ENCODE peak calls at places on chromosome 15, in four cellular contexts. One of them, this sample, is unnamed.

GRCh38 chr15:67829647-67830504 is 4.6 kb downstream of the SKOR1 start:
- DNase-seq in H9: no peak
- DNase-seq in IMR-90: no peak
- DNase-seq in H1: no peak
- DNase-seq in this sample: no peak

GRCh38 chr15:57703387-57703786 is 3.1 kb upstream of the POLR2M start:
- DNase-seq in H9: no peak
- DNase-seq in IMR-90: no peak
- DNase-seq in H1: no peak
- DNase-seq in this sample: no peak

GRCh38 chr15:101090460-101090853 is 161.4 kb downstream of the CHSY1 start:
- DNase-seq in H9: no peak
- DNase-seq in IMR-90: no peak
- DNase-seq in H1: no peak
- DNase-seq in this sample: no peak

GRCh38 chr15:69559440-69560215 is 107.0 kb downstream of the RPLP1 start:
- DNase-seq in H9: no peak
- DNase-seq in IMR-90: no peak
- DNase-seq in H1: no peak
- DNase-seq in this sample: no peak

GRCh38 chr15:45114076-45114750 is at the start of the genes DUOX2 and DUOXA2:
- DNase-seq in H9: no peak
- DNase-seq in IMR-90: no peak
- DNase-seq in H1: no peak
- DNase-seq in this sample: no peak

GRCh38 chr15:46409879-46410278 is 775.0 kb downstream of the SQOR start:
- DNase-seq in H9: no peak
- DNase-seq in IMR-90: no peak
- DNase-seq in H1: no peak
- DNase-seq in this sample: no peak

GRCh38 chr15:89321521-89322410 is 12.9 kb downstream of the POLG start:
- DNase-seq in H9: no peak
- DNase-seq in IMR-90: no peak
- DNase-seq in H1: no peak
- DNase-seq in this sample: no peak

GRCh38 chr15:70047386-70048195 is 50.1 kb downstream of the TLE3 start:
- DNase-seq in H9: no peak
- DNase-seq in IMR-90: peak
- DNase-seq in H1: no peak
- DNase-seq in this sample: no peak

GRCh38 chr15:29045717-29046116 is 159.9 kb downstream of the APBA2 start:
- DNase-seq in H9: no peak
- DNase-seq in IMR-90: peak
- DNase-seq in H1: no peak
- DNase-seq in this sample: no peak

GRCh38 chr15:100671858-100672543 is 69.6 kb downstream of the ASB7 start:
- DNase-seq in H9: peak
- DNase-seq in IMR-90: peak
- DNase-seq in H1: no peak
- DNase-seq in this sample: peak

GRCh38 chr15:95875141-95875643 is 455.3 kb upstream of the NR2F2 start:
- DNase-seq in H9: no peak
- DNase-seq in IMR-90: no peak
- DNase-seq in H1: no peak
- DNase-seq in this sample: no peak

GRCh38 chr15:49521802-49522201 is 98.8 kb downstream of the FGF7 start:
- DNase-seq in H9: no peak
- DNase-seq in IMR-90: peak
- DNase-seq in H1: no peak
- DNase-seq in this sample: peak

GRCh38 chr15:63506537-63507035 is 2.2 kb downstream of the USP3 start:
- DNase-seq in H9: no peak
- DNase-seq in IMR-90: no peak
- DNase-seq in H1: no peak
- DNase-seq in this sample: no peak

GRCh38 chr15:63986751-63987341 is 59.4 kb downstream of the DAPK2 start:
- DNase-seq in H9: no peak
- DNase-seq in IMR-90: no peak
- DNase-seq in H1: no peak
- DNase-seq in this sample: no peak

GRCh38 chr15:51888593-51889195 is 59.2 kb downstream of the TMOD3 start:
- DNase-seq in H9: no peak
- DNase-seq in IMR-90: peak
- DNase-seq in H1: no peak
- DNase-seq in this sample: no peak

GRCh38 chr15:70853855-70854668 is at the start of gene LARP6:
- DNase-seq in H9: peak
- DNase-seq in IMR-90: peak
- DNase-seq in H1: no peak
- DNase-seq in this sample: peak

GRCh38 chr15:98812711-98813441 is 164.5 kb downstream of the IGF1R start:
- DNase-seq in H9: no peak
- DNase-seq in IMR-90: no peak
- DNase-seq in H1: no peak
- DNase-seq in this sample: peak

GRCh38 chr15:78368671-78369070 is 28.5 kb downstream of the CRABP1 start:
- DNase-seq in H9: no peak
- DNase-seq in IMR-90: no peak
- DNase-seq in H1: no peak
- DNase-seq in this sample: no peak

GRCh38 chr15:44710236-44711088 is 661 bp downstream of the PATL2 start:
- DNase-seq in H9: no peak
- DNase-seq in IMR-90: peak
- DNase-seq in H1: no peak
- DNase-seq in this sample: peak

GRCh38 chr15:32677238-32677750 is 35.8 kb downstream of the SCG5 start:
- DNase-seq in H9: no peak
- DNase-seq in IMR-90: no peak
- DNase-seq in H1: no peak
- DNase-seq in this sample: no peak

GRCh38 chr15:31740203-31740602 is 290.1 kb upstream of the CHRNA7 start:
- DNase-seq in H9: peak
- DNase-seq in IMR-90: no peak
- DNase-seq in H1: peak
- DNase-seq in this sample: peak

GRCh38 chr15:31379042-31379441 is 52.4 kb downstream of the KLF13 start:
- DNase-seq in H9: no peak
- DNase-seq in IMR-90: no peak
- DNase-seq in H1: no peak
- DNase-seq in this sample: no peak

GRCh38 chr15:70525551-70525950 is 237.8 kb downstream of the UACA start:
- DNase-seq in H9: no peak
- DNase-seq in IMR-90: no peak
- DNase-seq in H1: no peak
- DNase-seq in this sample: no peak

GRCh38 chr15:82624008-82624407 is 23.2 kb downstream of the CPEB1 start:
- DNase-seq in H9: no peak
- DNase-seq in IMR-90: no peak
- DNase-seq in H1: no peak
- DNase-seq in this sample: no peak

GRCh38 chr15:38072507-38073277 is 138.3 kb downstream of the TMCO5A start:
- DNase-seq in H9: peak
- DNase-seq in IMR-90: peak
- DNase-seq in H1: peak
- DNase-seq in this sample: peak

GRCh38 chr15:66481107-66481856 is 16.3 kb downstream of the SNAPC5 start:
- DNase-seq in H9: no peak
- DNase-seq in IMR-90: peak
- DNase-seq in H1: no peak
- DNase-seq in this sample: no peak

DNA sequence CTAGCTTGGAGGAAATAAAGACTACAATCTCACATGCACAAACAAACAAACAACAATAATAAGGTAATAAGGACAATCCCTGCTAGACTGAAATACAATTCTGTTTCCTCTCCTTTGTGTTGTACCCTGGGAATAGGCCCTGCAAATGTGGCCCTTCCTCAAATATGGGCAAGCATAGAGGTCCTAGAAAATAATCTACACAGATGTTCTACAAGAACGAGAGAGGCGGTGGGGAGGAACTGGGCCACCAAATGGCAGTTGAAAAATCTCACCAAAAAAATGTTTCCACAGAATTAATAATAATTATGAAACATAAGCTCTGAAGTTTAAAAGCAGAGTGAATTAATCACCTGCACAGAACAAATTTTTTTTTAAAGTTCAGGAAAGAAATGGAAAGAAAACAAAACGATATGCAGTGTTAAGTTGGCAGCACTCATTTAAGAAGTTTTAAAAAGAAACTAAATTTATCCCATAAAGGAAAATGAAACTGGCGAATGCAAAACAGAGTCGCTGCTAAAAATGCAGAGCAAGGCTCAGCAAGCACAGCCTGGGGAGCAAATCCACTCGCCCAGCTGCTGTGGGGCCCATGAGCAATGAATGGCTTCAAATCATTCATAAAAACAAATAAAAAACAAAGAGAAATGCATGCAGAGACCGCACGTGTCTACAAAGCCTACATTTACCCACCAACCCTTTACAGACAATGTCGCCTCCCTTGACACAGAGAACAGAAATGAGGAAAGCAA is 475.4 kb downstream of the OCA2 start:
- DNase-seq in H9: no peak
- DNase-seq in IMR-90: no peak
- DNase-seq in H1: no peak
- DNase-seq in this sample: no peak
- H3K4me2 ChIP-seq in H9: no peak
- H3K4me2 ChIP-seq in IMR-90: no peak
- H3K4me2 ChIP-seq in H1: no peak
- H3K4me2 ChIP-seq in this sample: no peak

GRCh38 chr15:87848012-87848411 is 408.5 kb downstream of the NTRK3 start:
- DNase-seq in H9: no peak
- DNase-seq in IMR-90: no peak
- DNase-seq in H1: no peak
- DNase-seq in this sample: no peak
- H4K5ac ChIP-seq in H9: no peak
- H4K5ac ChIP-seq in IMR-90: no peak
- H4K5ac ChIP-seq in H1: no peak
- H4K5ac ChIP-seq in this sample: no peak

GRCh38 chr15:48182749-48183148 is 4.7 kb upstream of the MYEF2 start:
- DNase-seq in H9: no peak
- DNase-seq in IMR-90: no peak
- DNase-seq in H1: no peak
- DNase-seq in this sample: no peak
- H3K4me2 ChIP-seq in H9: no peak
- H3K4me2 ChIP-seq in IMR-90: no peak
- H3K4me2 ChIP-seq in H1: no peak
- H3K4me2 ChIP-seq in this sample: no peak

DNA sequence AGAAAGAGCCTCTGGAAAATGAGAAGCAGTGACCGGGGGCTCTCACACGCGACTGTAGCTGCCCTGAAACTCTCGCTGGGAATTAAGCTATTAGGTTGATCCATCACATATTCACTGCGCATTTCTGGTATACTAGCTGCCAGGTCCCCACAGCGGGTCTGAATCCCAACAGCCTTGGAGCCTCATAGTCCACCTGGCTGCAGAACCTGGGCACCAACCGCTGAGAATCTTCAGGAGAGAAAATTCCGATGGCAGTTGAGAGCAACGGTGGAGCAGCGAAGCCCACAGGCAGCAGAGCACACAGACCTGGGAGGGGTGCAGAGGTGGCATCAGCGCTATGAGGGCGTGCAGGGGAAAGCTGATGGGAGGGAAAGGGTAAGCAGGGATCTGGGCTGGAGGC is 75.1 kb downstream of the FAM174B start:
- DNase-seq in H9: no peak
- DNase-seq in IMR-90: no peak
- DNase-seq in H1: no peak
- DNase-seq in this sample: no peak
- H4K5ac ChIP-seq in H9: no peak
- H4K5ac ChIP-seq in IMR-90: no peak
- H4K5ac ChIP-seq in H1: no peak
- H4K5ac ChIP-seq in this sample: no peak

GRCh38 chr15:85722374-85722773 is 72.4 kb downstream of the KLHL25 start:
- DNase-seq in H9: no peak
- DNase-seq in IMR-90: no peak
- DNase-seq in H1: no peak
- DNase-seq in this sample: no peak

GRCh38 chr15:85725564-85725963 is 69.2 kb downstream of the KLHL25 start:
- DNase-seq in H9: no peak
- DNase-seq in IMR-90: no peak
- DNase-seq in H1: no peak
- DNase-seq in this sample: no peak

GRCh38 chr15:85725019-85725418 is 69.7 kb downstream of the KLHL25 start:
- DNase-seq in H9: no peak
- DNase-seq in IMR-90: no peak
- DNase-seq in H1: no peak
- DNase-seq in this sample: no peak

GRCh38 chr15:85722789-85723188 is 71.9 kb downstream of the KLHL25 start:
- DNase-seq in H9: no peak
- DNase-seq in IMR-90: no peak
- DNase-seq in H1: no peak
- DNase-seq in this sample: no peak

DNA sequence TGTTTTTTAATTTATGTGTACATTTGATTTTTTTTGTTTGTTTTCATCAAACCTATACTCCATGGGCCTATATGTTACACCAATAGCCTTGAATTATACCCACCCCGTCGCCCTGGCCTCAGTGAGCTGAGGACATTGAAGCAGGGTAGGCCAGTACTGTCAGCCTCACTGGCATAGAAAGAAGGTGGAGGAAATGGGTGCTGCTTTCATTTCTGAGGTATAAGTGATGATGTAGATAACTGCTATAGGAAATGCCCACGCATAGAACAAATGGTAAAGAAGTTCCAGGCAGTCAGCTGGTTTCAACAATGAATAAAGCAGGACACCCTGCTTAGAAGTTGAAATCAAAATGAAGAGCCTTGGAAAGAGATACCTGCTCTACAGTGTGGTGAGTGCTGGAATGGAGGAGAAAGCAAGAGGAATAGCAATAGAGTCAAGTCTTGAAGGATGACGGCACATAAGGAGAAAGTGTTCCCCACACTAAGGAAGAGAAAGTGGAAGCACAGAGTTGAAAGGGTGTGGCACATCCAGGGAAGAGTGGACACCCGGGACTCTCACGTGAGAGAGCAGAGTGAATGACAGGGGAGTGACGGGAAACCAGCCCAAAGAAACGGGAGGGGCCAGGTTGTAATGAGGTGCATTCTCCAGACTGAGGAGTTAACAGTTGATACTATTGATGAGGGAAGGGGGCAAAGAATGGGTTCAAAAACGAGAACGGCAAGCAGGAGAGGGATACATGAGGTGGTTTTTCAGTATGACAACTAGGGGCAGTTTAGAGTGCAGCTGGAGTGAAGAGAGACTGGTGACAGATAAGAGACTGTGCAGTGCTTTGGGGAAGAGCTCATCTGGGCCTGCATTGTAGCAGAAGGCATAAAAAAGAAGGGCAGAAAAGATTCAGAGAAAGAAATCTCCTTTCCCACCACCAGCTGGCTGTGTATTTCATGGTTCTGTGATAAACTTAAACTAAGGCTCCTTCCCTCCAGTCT is 70.5 kb downstream of the KLHL25 start:
- DNase-seq in H9: no peak
- DNase-seq in IMR-90: no peak
- DNase-seq in H1: no peak
- DNase-seq in this sample: no peak
- H3K4me2 ChIP-seq in H9: no peak
- H3K4me2 ChIP-seq in IMR-90: no peak
- H3K4me2 ChIP-seq in H1: no peak
- H3K4me2 ChIP-seq in this sample: no peak